ENCODE peak calls at places on chromosomes 5 and 9, in nine cellular contexts. One of them, this sample, is unnamed.

GRCh38 chr9:136551401-136552116 is 5.7 kb upstream of the NOTCH1 start:
- DNase-seq in tibial artery: peak
- DNase-seq in astrocyte of the spinal cord: peak
- DNase-seq in chondrocyte: no peak
- DNase-seq in GM10248: peak
- DNase-seq in RWPE2: no peak
- DNase-seq in fibroblast of mammary gland: peak
- DNase-seq in PC-3: peak
- DNase-seq in kidney epithelial cell: no peak
- DNase-seq in this sample: peak

GRCh38 chr9:110050925-110051355 is 157.0 kb downstream of the C9orf152 start:
- DNase-seq in tibial artery: peak
- DNase-seq in astrocyte of the spinal cord: peak
- DNase-seq in chondrocyte: no peak
- DNase-seq in GM10248: peak
- DNase-seq in RWPE2: no peak
- DNase-seq in fibroblast of mammary gland: peak
- DNase-seq in PC-3: peak
- DNase-seq in kidney epithelial cell: peak
- DNase-seq in this sample: peak

GRCh38 chr9:83032065-83032625 is 30.8 kb downstream of the RASEF start:
- DNase-seq in tibial artery: no peak
- DNase-seq in astrocyte of the spinal cord: no peak
- DNase-seq in chondrocyte: no peak
- DNase-seq in GM10248: no peak
- DNase-seq in RWPE2: no peak
- DNase-seq in fibroblast of mammary gland: no peak
- DNase-seq in PC-3: peak
- DNase-seq in kidney epithelial cell: no peak
- DNase-seq in this sample: peak

GRCh38 chr9:16505159-16505558 is 365.3 kb downstream of the BNC2 start:
- DNase-seq in tibial artery: no peak
- DNase-seq in astrocyte of the spinal cord: peak
- DNase-seq in chondrocyte: no peak
- DNase-seq in GM10248: no peak
- DNase-seq in RWPE2: no peak
- DNase-seq in fibroblast of mammary gland: peak
- DNase-seq in PC-3: peak
- DNase-seq in kidney epithelial cell: peak
- DNase-seq in this sample: no peak

GRCh38 chr5:175415303-175415702 is 28.7 kb downstream of the DRD1 start:
- DNase-seq in tibial artery: no peak
- DNase-seq in astrocyte of the spinal cord: no peak
- DNase-seq in chondrocyte: no peak
- DNase-seq in GM10248: no peak
- DNase-seq in RWPE2: no peak
- DNase-seq in fibroblast of mammary gland: no peak
- DNase-seq in PC-3: no peak
- DNase-seq in kidney epithelial cell: no peak
- DNase-seq in this sample: no peak

GRCh38 chr9:91306261-91306660 is 55.5 kb downstream of the AUH start:
- DNase-seq in tibial artery: no peak
- DNase-seq in astrocyte of the spinal cord: no peak
- DNase-seq in chondrocyte: no peak
- DNase-seq in GM10248: no peak
- DNase-seq in RWPE2: no peak
- DNase-seq in fibroblast of mammary gland: no peak
- DNase-seq in PC-3: no peak
- DNase-seq in kidney epithelial cell: no peak
- DNase-seq in this sample: no peak

GRCh38 chr5:44997506-44997905 is 188.8 kb downstream of the MRPS30 start:
- DNase-seq in tibial artery: no peak
- DNase-seq in astrocyte of the spinal cord: no peak
- DNase-seq in chondrocyte: no peak
- DNase-seq in GM10248: no peak
- DNase-seq in RWPE2: no peak
- DNase-seq in fibroblast of mammary gland: no peak
- DNase-seq in PC-3: peak
- DNase-seq in kidney epithelial cell: no peak
- DNase-seq in this sample: no peak

GRCh38 chr5:82265052-82265451 is 13.1 kb downstream of the RPS23 start:
- DNase-seq in tibial artery: no peak
- DNase-seq in astrocyte of the spinal cord: no peak
- DNase-seq in chondrocyte: no peak
- DNase-seq in GM10248: no peak
- DNase-seq in RWPE2: no peak
- DNase-seq in fibroblast of mammary gland: peak
- DNase-seq in PC-3: no peak
- DNase-seq in kidney epithelial cell: no peak
- DNase-seq in this sample: no peak

GRCh38 chr5:89457411-89458329 is 574.7 kb upstream of the MEF2C start:
- DNase-seq in tibial artery: peak
- DNase-seq in astrocyte of the spinal cord: peak
- DNase-seq in chondrocyte: no peak
- DNase-seq in GM10248: no peak
- DNase-seq in RWPE2: peak
- DNase-seq in fibroblast of mammary gland: peak
- DNase-seq in PC-3: peak
- DNase-seq in kidney epithelial cell: peak
- DNase-seq in this sample: peak

GRCh38 chr9:68470634-68471033 is 70.0 kb downstream of the TMEM252 start:
- DNase-seq in tibial artery: no peak
- DNase-seq in astrocyte of the spinal cord: no peak
- DNase-seq in chondrocyte: no peak
- DNase-seq in GM10248: no peak
- DNase-seq in RWPE2: no peak
- DNase-seq in fibroblast of mammary gland: no peak
- DNase-seq in PC-3: no peak
- DNase-seq in kidney epithelial cell: no peak
- DNase-seq in this sample: no peak

GRCh38 chr5:95399034-95399433 is 7.9 kb downstream of the FAM81B start:
- DNase-seq in tibial artery: no peak
- DNase-seq in astrocyte of the spinal cord: no peak
- DNase-seq in chondrocyte: no peak
- DNase-seq in GM10248: no peak
- DNase-seq in RWPE2: no peak
- DNase-seq in fibroblast of mammary gland: no peak
- DNase-seq in PC-3: no peak
- DNase-seq in kidney epithelial cell: no peak
- DNase-seq in this sample: no peak

GRCh38 chr9:12640021-12640587 is 53.1 kb upstream of the TYRP1 start:
- DNase-seq in tibial artery: no peak
- DNase-seq in astrocyte of the spinal cord: peak
- DNase-seq in chondrocyte: no peak
- DNase-seq in GM10248: no peak
- DNase-seq in RWPE2: no peak
- DNase-seq in fibroblast of mammary gland: peak
- DNase-seq in PC-3: peak
- DNase-seq in kidney epithelial cell: peak
- DNase-seq in this sample: peak

GRCh38 chr9:133767625-133768024 is 29.5 kb upstream of the SARDH start:
- DNase-seq in tibial artery: peak
- DNase-seq in astrocyte of the spinal cord: no peak
- DNase-seq in chondrocyte: no peak
- DNase-seq in GM10248: no peak
- DNase-seq in RWPE2: peak
- DNase-seq in fibroblast of mammary gland: no peak
- DNase-seq in PC-3: no peak
- DNase-seq in kidney epithelial cell: no peak
- DNase-seq in this sample: no peak

GRCh38 chr5:114361724-114362196 is at the start of gene KCNN2:
- DNase-seq in tibial artery: no peak
- DNase-seq in astrocyte of the spinal cord: peak
- DNase-seq in chondrocyte: no peak
- DNase-seq in GM10248: peak
- DNase-seq in RWPE2: peak
- DNase-seq in fibroblast of mammary gland: peak
- DNase-seq in PC-3: peak
- DNase-seq in kidney epithelial cell: peak
- DNase-seq in this sample: no peak

GRCh38 chr9:131748411-131748955 is 8.6 kb upstream of the RAPGEF1 start:
- DNase-seq in tibial artery: no peak
- DNase-seq in astrocyte of the spinal cord: no peak
- DNase-seq in chondrocyte: no peak
- DNase-seq in GM10248: no peak
- DNase-seq in RWPE2: no peak
- DNase-seq in fibroblast of mammary gland: no peak
- DNase-seq in PC-3: no peak
- DNase-seq in kidney epithelial cell: no peak
- DNase-seq in this sample: no peak

DNA sequence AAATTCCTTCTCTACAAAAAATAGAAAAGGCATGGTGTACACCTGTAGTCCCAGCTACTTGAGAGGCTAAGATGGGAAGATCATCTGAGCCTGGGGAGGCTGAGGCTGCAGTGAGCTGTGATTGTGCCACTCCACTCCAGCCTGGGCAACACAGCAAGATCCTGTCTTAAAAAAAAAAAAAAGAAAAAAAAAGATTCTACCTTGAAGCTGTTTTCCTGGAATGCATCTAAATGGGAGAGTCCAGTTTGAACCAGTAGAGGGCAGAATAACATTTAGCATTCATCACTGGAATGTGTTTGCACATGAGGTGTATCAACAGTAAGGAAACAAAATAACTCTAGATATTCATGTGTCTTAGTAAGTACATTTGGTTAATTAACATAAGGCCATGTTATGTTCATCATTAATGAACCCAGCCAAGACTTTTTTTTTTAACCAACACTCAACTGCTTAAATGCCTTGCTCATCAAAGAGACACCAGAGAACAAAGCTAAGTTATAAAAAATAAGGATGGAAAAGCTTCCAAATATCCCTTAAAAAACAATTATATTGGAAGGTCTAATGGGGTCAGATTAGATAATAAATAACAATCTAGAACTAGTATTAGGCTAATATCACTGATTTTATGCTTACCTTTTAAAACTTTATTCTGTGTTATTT is 16.1 kb downstream of the IFNE start:
- DNase-seq in tibial artery: no peak
- DNase-seq in astrocyte of the spinal cord: peak
- DNase-seq in chondrocyte: no peak
- DNase-seq in GM10248: peak
- DNase-seq in RWPE2: no peak
- DNase-seq in fibroblast of mammary gland: peak
- DNase-seq in PC-3: peak
- DNase-seq in kidney epithelial cell: no peak
- DNase-seq in this sample: peak
- TF ChIP-seq CTCF in tibial artery: peak
- TF ChIP-seq CTCF in astrocyte of the spinal cord: peak
- TF ChIP-seq CTCF in chondrocyte: peak
- TF ChIP-seq CTCF in GM10248: peak
- TF ChIP-seq CTCF in RWPE2: peak
- TF ChIP-seq CTCF in fibroblast of mammary gland: peak
- TF ChIP-seq CTCF in PC-3: peak
- TF ChIP-seq CTCF in kidney epithelial cell: peak
- TF ChIP-seq CTCF in this sample: peak

GRCh38 chr5:180439911-180440769 is 54.0 kb upstream of the CNOT6 start:
- DNase-seq in tibial artery: no peak
- DNase-seq in astrocyte of the spinal cord: no peak
- DNase-seq in chondrocyte: no peak
- DNase-seq in GM10248: no peak
- DNase-seq in RWPE2: no peak
- DNase-seq in fibroblast of mammary gland: no peak
- DNase-seq in PC-3: no peak
- DNase-seq in kidney epithelial cell: no peak
- DNase-seq in this sample: no peak
- TF ChIP-seq CTCF in tibial artery: no peak
- TF ChIP-seq CTCF in astrocyte of the spinal cord: no peak
- TF ChIP-seq CTCF in chondrocyte: no peak
- TF ChIP-seq CTCF in GM10248: no peak
- TF ChIP-seq CTCF in RWPE2: no peak
- TF ChIP-seq CTCF in fibroblast of mammary gland: no peak
- TF ChIP-seq CTCF in PC-3: no peak
- TF ChIP-seq CTCF in kidney epithelial cell: no peak
- TF ChIP-seq CTCF in this sample: no peak

DNA sequence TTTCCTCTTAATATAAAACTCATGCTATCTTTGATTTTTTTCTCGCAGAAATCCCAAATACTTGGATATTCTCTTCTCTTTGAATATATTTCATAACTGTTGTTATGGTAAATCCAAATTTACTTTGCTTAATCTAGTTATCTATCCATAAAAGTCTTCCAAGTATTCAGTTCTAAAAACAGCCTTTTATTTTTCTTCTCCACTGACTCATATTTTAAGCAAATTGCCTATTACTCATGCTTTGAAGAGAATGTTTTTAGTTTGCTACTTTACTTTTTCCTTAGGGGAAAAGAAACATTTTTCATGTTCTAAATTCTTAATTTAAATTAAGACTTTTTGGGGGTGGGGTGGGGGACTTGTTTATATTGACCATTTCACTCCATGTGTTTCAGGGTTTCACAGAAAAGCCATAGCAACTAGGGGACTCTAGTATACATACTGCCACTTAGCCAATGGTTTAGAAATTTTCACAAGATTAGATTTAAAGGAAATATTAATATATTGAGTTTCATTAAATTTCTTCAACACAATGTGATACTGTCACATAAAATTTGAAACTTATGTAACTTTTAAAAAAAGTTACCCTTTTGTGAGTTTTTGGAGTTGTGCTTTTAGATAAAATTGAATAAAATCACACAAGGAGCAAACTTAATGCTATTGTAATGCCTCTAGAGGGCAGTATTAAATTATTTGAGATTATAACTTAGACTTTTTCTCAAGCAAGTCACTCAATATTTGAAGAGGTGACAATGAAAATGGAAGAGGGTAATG is 545.8 kb upstream of the ARRDC3 start:
- DNase-seq in tibial artery: no peak
- DNase-seq in astrocyte of the spinal cord: peak
- DNase-seq in chondrocyte: no peak
- DNase-seq in GM10248: peak
- DNase-seq in RWPE2: no peak
- DNase-seq in fibroblast of mammary gland: peak
- DNase-seq in PC-3: peak
- DNase-seq in kidney epithelial cell: no peak
- DNase-seq in this sample: peak
- TF ChIP-seq CTCF in tibial artery: no peak
- TF ChIP-seq CTCF in astrocyte of the spinal cord: peak
- TF ChIP-seq CTCF in chondrocyte: peak
- TF ChIP-seq CTCF in GM10248: peak
- TF ChIP-seq CTCF in RWPE2: peak
- TF ChIP-seq CTCF in fibroblast of mammary gland: peak
- TF ChIP-seq CTCF in PC-3: peak
- TF ChIP-seq CTCF in kidney epithelial cell: peak
- TF ChIP-seq CTCF in this sample: peak

GRCh38 chr5:108280248-108280647 is 101.7 kb downstream of the FBXL17 start:
- DNase-seq in tibial artery: no peak
- DNase-seq in astrocyte of the spinal cord: no peak
- DNase-seq in chondrocyte: no peak
- DNase-seq in GM10248: no peak
- DNase-seq in RWPE2: no peak
- DNase-seq in fibroblast of mammary gland: no peak
- DNase-seq in PC-3: peak
- DNase-seq in kidney epithelial cell: no peak
- DNase-seq in this sample: no peak

GRCh38 chr5:108276187-108276586 is 105.7 kb downstream of the FBXL17 start:
- DNase-seq in tibial artery: no peak
- DNase-seq in astrocyte of the spinal cord: no peak
- DNase-seq in chondrocyte: no peak
- DNase-seq in GM10248: no peak
- DNase-seq in RWPE2: no peak
- DNase-seq in fibroblast of mammary gland: no peak
- DNase-seq in PC-3: no peak
- DNase-seq in kidney epithelial cell: no peak
- DNase-seq in this sample: no peak

GRCh38 chr5:108280960-108281569 is 100.8 kb downstream of the FBXL17 start:
- DNase-seq in tibial artery: no peak
- DNase-seq in astrocyte of the spinal cord: no peak
- DNase-seq in chondrocyte: no peak
- DNase-seq in GM10248: no peak
- DNase-seq in RWPE2: no peak
- DNase-seq in fibroblast of mammary gland: no peak
- DNase-seq in PC-3: no peak
- DNase-seq in kidney epithelial cell: no peak
- DNase-seq in this sample: no peak

GRCh38 chr5:108278285-108279240 is 103.3 kb downstream of the FBXL17 start:
- DNase-seq in tibial artery: no peak
- DNase-seq in astrocyte of the spinal cord: no peak
- DNase-seq in chondrocyte: peak
- DNase-seq in GM10248: no peak
- DNase-seq in RWPE2: no peak
- DNase-seq in fibroblast of mammary gland: no peak
- DNase-seq in PC-3: no peak
- DNase-seq in kidney epithelial cell: no peak
- DNase-seq in this sample: no peak
- TF ChIP-seq CTCF in tibial artery: no peak
- TF ChIP-seq CTCF in astrocyte of the spinal cord: no peak
- TF ChIP-seq CTCF in chondrocyte: no peak
- TF ChIP-seq CTCF in GM10248: no peak
- TF ChIP-seq CTCF in RWPE2: no peak
- TF ChIP-seq CTCF in fibroblast of mammary gland: no peak
- TF ChIP-seq CTCF in PC-3: peak
- TF ChIP-seq CTCF in kidney epithelial cell: no peak
- TF ChIP-seq CTCF in this sample: no peak

This sample was measured in MCF 10A.